ENCODE peak calls at places on chromosomes 6 and 20, in seven cellular contexts. O is T follicular helper cell; S is Kasumi-1; V is LoVo; L is stimulated activated naive CD8-positive, alpha-beta T cell treated with anti-CD3 and anti-CD28 coated beads, Interleukin-15, Interleukin-2, amounts not matched to agents 100 U/mL and 50 U/mL, for 24 hours; T is frontal cortex; N is AG08395. D is an unnamed sample.

GRCh38 chr6:5765141-5765760 is 241.5 kb downstream of the NRN1 start:
- DNase-seq in O (no peak), S (no peak), N (peak), V (no peak), T (no peak), L (no peak), D (no peak)

GRCh38 chr20:17493173-17493572 is 38.0 kb downstream of the BFSP1 start:
- DNase-seq in T (no peak), N (no peak), O (no peak), V (no peak), S (no peak), L (no peak), D (no peak)

GRCh38 chr6:43679057-43679456 is 8.5 kb downstream of the MRPS18A start:
- DNase-seq in T (no peak), O (no peak), V (no peak), L (no peak), N (no peak), S (no peak), D (no peak)

GRCh38 chr6:50720623-50721022 is 7.3 kb downstream of the TFAP2D start:
- DNase-seq in N (no peak), O (no peak), V (no peak), L (no peak), S (peak), T (no peak), D (peak)

GRCh38 chr6:158086706-158087518 is 81.2 kb downstream of the SERAC1 start:
- DNase-seq in S (peak), T (no peak), L (no peak), O (no peak), V (no peak), N (no peak), D (no peak)

GRCh38 chr6:148179786-148180185 is 162.9 kb upstream of the SASH1 start:
- DNase-seq in V (no peak), L (no peak), T (no peak), N (peak), O (no peak), S (peak), D (peak)

GRCh38 chr20:47274449-47275108 is 81.9 kb downstream of the ZMYND8 start:
- DNase-seq in T (no peak), N (peak), L (peak), O (no peak), V (peak), S (peak), D (peak)

GRCh38 chr20:58992911-58993310 is 11.9 kb downstream of the NELFCD start:
- DNase-seq in S (no peak), T (no peak), O (no peak), N (no peak), V (no peak), L (no peak), D (no peak)

GRCh38 chr6:17318435-17319165 is 37.4 kb downstream of the RBM24 start:
- DNase-seq in N (no peak), O (no peak), L (no peak), V (no peak), S (no peak), T (no peak), D (no peak)

GRCh38 chr20:44217342-44218092 is 6.9 kb upstream of the OSER1 start:
- DNase-seq in N (peak), V (peak), S (peak), L (peak), T (no peak), O (peak), D (peak)

GRCh38 chr20:10076126-10077080 is 41.6 kb downstream of the ANKEF1 start:
- DNase-seq in V (no peak), O (no peak), S (no peak), L (no peak), T (no peak), N (no peak), D (no peak)

GRCh38 chr20:36447101-36447500 is 94.2 kb upstream of the MYL9 start:
- DNase-seq in N (no peak), T (no peak), S (no peak), O (no peak), V (no peak), L (no peak), D (no peak)

GRCh38 chr6:55445648-55446204 is 118.5 kb downstream of the GFRAL start:
- DNase-seq in S (peak), O (no peak), V (peak), L (no peak), N (peak), T (no peak), D (peak)

GRCh38 chr6:42390228-42390934 is 61.3 kb downstream of the TRERF1 start:
- DNase-seq in V (no peak), T (no peak), O (peak), N (no peak), L (peak), S (no peak), D (no peak)

GRCh38 chr6:126181173-126181741 is 158.7 kb upstream of the CENPW start:
- DNase-seq in L (no peak), O (no peak), T (no peak), V (no peak), S (no peak), N (no peak), D (no peak)

GRCh38 chr6:155103816-155104366 is 108.8 kb downstream of the TIAM2 start:
- DNase-seq in O (no peak), V (no peak), N (peak), S (no peak), T (no peak), L (peak), D (peak)

GRCh38 chr6:143555071-143555492 is 43.6 kb upstream of the FUCA2 start:
- DNase-seq in S (peak), O (no peak), T (no peak), V (no peak), L (no peak), N (no peak), D (no peak)

GRCh38 chr6:100435299-100435698 is 29.4 kb downstream of the SIM1 start:
- DNase-seq in T (no peak), N (peak), V (no peak), S (no peak), L (no peak), O (no peak), D (peak)

GRCh38 chr6:109139109-109139508 is 43.8 kb downstream of the CEP57L1 start:
- DNase-seq in T (no peak), N (no peak), O (no peak), S (no peak), V (peak), L (no peak), D (peak)

GRCh38 chr6:33080127-33081089 is 4.6 kb downstream of the HLA-DPB1 start:
- DNase-seq in N (peak), V (no peak), O (no peak), S (no peak), L (peak), T (peak), D (peak)

GRCh38 chr6:34938268-34938667 is 49.2 kb downstream of the ANKS1A start:
- DNase-seq in V (no peak), N (no peak), L (no peak), T (no peak), O (no peak), S (no peak), D (no peak)

GRCh38 chr6:25973923-25974555 is 11.4 kb downstream of the TRIM38 start:
- DNase-seq in L (no peak), S (no peak), N (no peak), V (no peak), O (no peak), T (no peak), D (no peak)